ENCODE peak calls at places on chromosomes 1 and 21, in nine cellular contexts. C, X, L, H, Y, M, G, J and I are unnamed samples.

GRCh38 chr1:233614173-233614742 is 352 bp downstream of the KCNK1 start:
- DNase-seq in C (no peak), X (no peak), L (peak), H (no peak), Y (peak), M (no peak), G (peak), J (no peak), I (no peak)

GRCh38 chr1:218572046-218572445 is 226.9 kb downstream of the TGFB2 start:
- DNase-seq in C (no peak), X (no peak), L (no peak), H (no peak), Y (no peak), M (no peak), G (no peak), J (no peak), I (no peak)

GRCh38 chr1:187409341-187409740 is 580.6 kb downstream of the PLA2G4A start:
- DNase-seq in C (no peak), X (peak), L (no peak), H (no peak), Y (no peak), M (no peak), G (no peak), J (no peak), I (no peak)

GRCh38 chr1:39566441-39567137 is 10.0 kb downstream of the PABPC4 start:
- DNase-seq in C (no peak), X (no peak), L (no peak), H (no peak), Y (no peak), M (no peak), G (no peak), J (no peak), I (no peak)

GRCh38 chr1:228062085-228062791 is 20.3 kb upstream of the ARF1 start:
- DNase-seq in C (no peak), X (no peak), L (no peak), H (no peak), Y (no peak), M (no peak), G (no peak), J (no peak), I (no peak)

GRCh38 chr1:204257446-204257845 is 43.7 kb upstream of the GOLT1A start:
- DNase-seq in C (no peak), X (no peak), L (no peak), H (no peak), Y (no peak), M (no peak), G (no peak), J (no peak), I (no peak)

GRCh38 chr1:112818990-112819689 is 104.0 kb upstream of the PPM1J start:
- DNase-seq in C (no peak), X (peak), L (no peak), H (no peak), Y (peak), M (no peak), G (no peak), J (no peak), I (no peak)

GRCh38 chr21:16455978-16456377 is 726.2 kb downstream of the USP25 start:
- DNase-seq in C (no peak), X (no peak), L (no peak), H (no peak), Y (no peak), M (no peak), G (no peak), J (no peak), I (no peak)

GRCh38 chr1:159289059-159289458 is 13.1 kb upstream of the FCER1A start:
- DNase-seq in C (no peak), X (no peak), L (no peak), H (no peak), Y (no peak), M (no peak), G (no peak), J (no peak), I (no peak)

GRCh38 chr1:34286547-34286946 is 109.8 kb downstream of the C1orf94 start:
- DNase-seq in C (no peak), X (no peak), L (no peak), H (no peak), Y (no peak), M (no peak), G (no peak), J (no peak), I (no peak)

GRCh38 chr1:93814059-93814794 is 64.8 kb downstream of the DNTTIP2 start:
- DNase-seq in C (peak), X (peak), L (no peak), H (no peak), Y (peak), M (no peak), G (peak), J (peak), I (peak)

GRCh38 chr21:39379986-39380891 is 31.4 kb upstream of the HMGN1 start:
- DNase-seq in C (peak), X (peak), L (peak), H (peak), Y (peak), M (peak), G (peak), J (peak), I (peak)

GRCh38 chr1:78490861-78491310 is at the start of gene PTGFR:
- DNase-seq in C (no peak), X (peak), L (peak), H (no peak), Y (no peak), M (no peak), G (peak), J (no peak), I (no peak)

GRCh38 chr1:234608026-234608719 is 1.8 kb downstream of the IRF2BP2 start:
- DNase-seq in C (peak), X (peak), L (peak), H (no peak), Y (peak), M (peak), G (peak), J (peak), I (no peak)

GRCh38 chr1:15573477-15573876 is 11.4 kb downstream of the AGMAT start:
- DNase-seq in C (no peak), X (peak), L (no peak), H (no peak), Y (no peak), M (no peak), G (no peak), J (no peak), I (no peak)

GRCh38 chr1:183023146-183023600 is at the start of gene LAMC1:
- DNase-seq in C (no peak), X (peak), L (peak), H (no peak), Y (peak), M (no peak), G (peak), J (peak), I (peak)

GRCh38 chr1:18778437-18778836 is 81.0 kb downstream of the TAS1R2 start:
- DNase-seq in C (no peak), X (no peak), L (no peak), H (no peak), Y (no peak), M (no peak), G (no peak), J (no peak), I (no peak)

GRCh38 chr1:19720174-19720573 is 55.5 kb downstream of the HTR6 start:
- DNase-seq in C (no peak), X (no peak), L (no peak), H (no peak), Y (no peak), M (no peak), G (no peak), J (no peak), I (no peak)

GRCh38 chr1:212760126-212760823 is 31.3 kb downstream of the NSL1 start:
- DNase-seq in C (no peak), X (no peak), L (no peak), H (no peak), Y (no peak), M (peak), G (peak), J (no peak), I (no peak)

GRCh38 chr1:39684313-39684664 is 6.9 kb downstream of the HPCAL4 start:
- DNase-seq in C (no peak), X (no peak), L (no peak), H (no peak), Y (no peak), M (no peak), G (no peak), J (no peak), I (no peak)

GRCh38 chr1:201448981-201449380 is 20.0 kb downstream of the PHLDA3 start:
- DNase-seq in C (no peak), X (no peak), L (no peak), H (no peak), Y (no peak), M (no peak), G (no peak), J (no peak), I (no peak)

GRCh38 chr1:185739967-185740366 is 5.8 kb downstream of the HMCN1 start:
- DNase-seq in C (no peak), X (no peak), L (no peak), H (no peak), Y (no peak), M (no peak), G (no peak), J (no peak), I (no peak)

GRCh38 chr1:171267391-171267790 is 19.1 kb downstream of the FMO1 start:
- DNase-seq in C (peak), X (no peak), L (no peak), H (no peak), Y (no peak), M (no peak), G (no peak), J (no peak), I (no peak)

GRCh38 chr1:180953291-180953747 is 40.6 kb downstream of the KIAA1614 start:
- DNase-seq in C (no peak), X (no peak), L (peak), H (no peak), Y (no peak), M (no peak), G (no peak), J (no peak), I (no peak)

GRCh38 chr1:166302919-166303758 is 136.3 kb upstream of the FAM78B start:
- DNase-seq in C (no peak), X (no peak), L (no peak), H (no peak), Y (no peak), M (no peak), G (no peak), J (no peak), I (no peak)

GRCh38 chr1:23177438-23178380 is 9.1 kb upstream of the LUZP1 start:
- DNase-seq in C (no peak), X (peak), L (peak), H (no peak), Y (peak), M (peak), G (peak), J (peak), I (peak)

GRCh38 chr1:182120411-182121258 is 59.1 kb upstream of the ZNF648 start:
- DNase-seq in C (no peak), X (peak), L (peak), H (no peak), Y (peak), M (no peak), G (no peak), J (no peak), I (no peak)

GRCh38 chr1:218480137-218480536 is 135.0 kb downstream of the TGFB2 start:
- DNase-seq in C (no peak), X (peak), L (no peak), H (peak), Y (peak), M (no peak), G (no peak), J (no peak), I (no peak)

GRCh38 chr1:21843996-21844395 is 31.9 kb downstream of the LDLRAD2 start:
- DNase-seq in C (no peak), X (no peak), L (no peak), H (no peak), Y (no peak), M (no peak), G (no peak), J (no peak), I (no peak)

GRCh38 chr1:99993468-99993845 is 23.7 kb downstream of the SLC35A3 start:
- DNase-seq in C (no peak), X (no peak), L (no peak), H (no peak), Y (no peak), M (no peak), G (no peak), J (no peak), I (no peak)

GRCh38 chr1:87600848-87601247 is 272.2 kb downstream of the LMO4 start:
- DNase-seq in C (peak), X (no peak), L (no peak), H (no peak), Y (no peak), M (no peak), G (no peak), J (no peak), I (no peak)

GRCh38 chr1:238485062-238485905 is 594.6 kb upstream of the ZP4 start:
- DNase-seq in C (peak), X (peak), L (no peak), H (no peak), Y (no peak), M (no peak), G (no peak), J (no peak), I (no peak)

GRCh38 chr1:44413740-44414139 is 8.7 kb downstream of the RNF220 start:
- DNase-seq in C (no peak), X (no peak), L (no peak), H (no peak), Y (no peak), M (no peak), G (no peak), J (no peak), I (no peak)

DNA sequence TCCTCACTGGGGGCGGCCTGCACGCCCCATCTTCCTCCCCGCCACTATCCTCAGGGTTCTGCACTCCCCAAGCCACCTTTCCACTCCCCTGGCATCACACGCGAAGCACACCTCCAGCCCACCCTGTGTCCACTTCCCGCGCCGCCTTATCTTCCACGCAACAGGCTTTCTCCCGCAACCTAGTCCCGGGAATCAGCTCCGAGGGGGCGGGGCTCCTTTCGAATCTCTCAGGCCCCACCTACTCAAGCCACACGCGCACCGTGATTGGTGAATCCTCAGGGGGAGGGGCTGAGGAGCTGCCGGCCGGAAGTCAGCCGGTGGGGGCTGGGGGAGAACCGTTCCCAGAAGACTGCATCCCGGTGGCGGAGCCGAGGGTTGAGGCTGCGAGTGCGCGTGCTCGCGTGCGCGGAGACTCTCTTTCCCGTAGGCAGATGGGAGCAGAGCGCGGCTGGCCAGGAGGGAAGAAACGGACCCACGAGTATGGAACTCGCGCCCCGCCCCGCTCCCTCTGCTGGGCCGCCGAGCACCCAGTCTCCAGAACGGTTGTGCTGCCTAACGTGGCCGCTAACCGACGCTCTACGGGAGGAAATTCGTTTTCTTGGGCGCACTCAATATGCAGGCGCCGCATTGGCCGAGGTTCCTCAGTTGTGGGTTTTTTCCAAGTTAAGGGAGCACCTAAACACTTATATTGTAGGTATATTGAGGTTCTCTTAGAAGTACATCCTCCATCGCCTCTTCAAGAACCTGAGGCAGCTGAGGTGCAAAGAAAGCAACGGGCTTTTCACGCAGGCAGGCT is at the start of gene PSRC1:
- DNase-seq in C (peak), X (peak), L (peak), H (peak), Y (peak), M (peak), G (peak), J (peak), I (peak)
- TF ChIP-seq CTCF in C (peak), X (peak), L (peak), H (peak), Y (peak), M (peak), G (no peak), J (no peak), I (peak)

GRCh38 chr1:225341642-225342041 is 86.2 kb downstream of the LBR start:
- DNase-seq in C (no peak), X (no peak), L (no peak), H (no peak), Y (no peak), M (no peak), G (no peak), J (no peak), I (no peak)

GRCh38 chr1:225348400-225348799 is 79.4 kb downstream of the LBR start:
- DNase-seq in C (no peak), X (no peak), L (no peak), H (no peak), Y (no peak), M (no peak), G (no peak), J (no peak), I (no peak)

GRCh38 chr1:225347123-225347683 is 80.6 kb downstream of the LBR start:
- DNase-seq in C (no peak), X (no peak), L (no peak), H (no peak), Y (no peak), M (no peak), G (no peak), J (no peak), I (no peak)

GRCh38 chr1:225342695-225343094 is 85.1 kb downstream of the LBR start:
- DNase-seq in C (no peak), X (no peak), L (no peak), H (no peak), Y (no peak), M (no peak), G (no peak), J (no peak), I (no peak)

DNA sequence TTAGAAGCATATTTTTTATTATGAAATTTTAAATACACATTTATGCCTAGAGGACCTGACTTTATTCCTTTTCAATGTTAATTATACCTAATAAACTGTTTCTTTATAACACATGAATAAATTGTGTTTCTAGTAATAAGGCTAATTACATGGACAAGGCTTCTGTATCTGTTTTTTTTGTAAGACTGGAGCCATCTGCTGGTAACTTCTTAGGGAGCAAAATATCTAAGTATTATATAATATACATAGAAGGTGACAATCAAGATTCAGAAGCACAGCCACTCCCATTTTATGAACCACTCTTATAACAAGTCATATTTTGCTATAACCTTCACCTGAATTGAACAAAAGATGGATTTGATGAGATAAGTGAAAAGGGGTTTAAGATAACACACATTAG is 84.2 kb downstream of the LBR start:
- DNase-seq in C (no peak), X (no peak), L (no peak), H (no peak), Y (peak), M (no peak), G (no peak), J (no peak), I (no peak)
- TF ChIP-seq CTCF in C (peak), X (peak), L (peak), H (no peak), Y (peak), M (peak), G (no peak), J (no peak), I (peak)

GRCh38 chr1:46134660-46135331 is 2.4 kb upstream of the PIK3R3 start:
- DNase-seq in C (no peak), X (peak), L (no peak), H (peak), Y (peak), M (no peak), G (no peak), J (no peak), I (no peak)

GRCh38 chr1:46133946-46134345 is 1.5 kb upstream of the PIK3R3 start:
- DNase-seq in C (no peak), X (no peak), L (no peak), H (no peak), Y (no peak), M (no peak), G (no peak), J (no peak), I (no peak)

GRCh38 chr1:46132529-46133180 is at the start of gene PIK3R3:
- DNase-seq in C (peak), X (peak), L (peak), H (peak), Y (peak), M (peak), G (peak), J (peak), I (peak)

GRCh38 chr1:46131727-46132528 is 501 bp downstream of the PIK3R3 start:
- DNase-seq in C (no peak), X (peak), L (no peak), H (no peak), Y (no peak), M (no peak), G (no peak), J (peak), I (no peak)

DNA sequence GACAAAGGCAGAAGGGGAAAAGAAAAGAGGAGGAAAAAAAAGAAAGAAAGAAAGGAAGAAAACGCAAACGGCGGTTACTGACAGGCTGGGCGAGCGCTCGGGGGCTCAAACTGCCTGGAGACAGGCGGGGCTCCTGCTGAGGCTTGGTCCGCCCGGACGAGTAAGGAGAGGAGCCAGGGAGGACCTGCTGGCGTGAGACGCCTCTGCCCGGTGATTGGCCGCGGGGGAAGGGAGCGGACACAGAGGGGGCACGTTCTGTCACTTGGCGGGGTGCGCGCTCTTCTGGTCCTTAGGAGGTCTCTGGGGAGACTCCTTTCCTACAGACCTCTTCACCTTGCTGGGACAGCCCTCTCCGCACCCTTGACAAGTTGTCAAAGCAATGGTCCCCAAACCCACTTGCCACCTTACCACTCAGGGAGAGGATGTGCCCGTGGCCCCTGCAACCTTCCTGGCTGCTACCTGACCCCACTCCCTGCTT is 791 bp upstream of the PIK3R3 start:
- DNase-seq in C (no peak), X (no peak), L (peak), H (no peak), Y (no peak), M (no peak), G (no peak), J (no peak), I (no peak)
- TF ChIP-seq CTCF in C (no peak), X (no peak), L (no peak), H (no peak), Y (no peak), M (no peak), G (no peak), J (no peak), I (no peak)

DNA sequence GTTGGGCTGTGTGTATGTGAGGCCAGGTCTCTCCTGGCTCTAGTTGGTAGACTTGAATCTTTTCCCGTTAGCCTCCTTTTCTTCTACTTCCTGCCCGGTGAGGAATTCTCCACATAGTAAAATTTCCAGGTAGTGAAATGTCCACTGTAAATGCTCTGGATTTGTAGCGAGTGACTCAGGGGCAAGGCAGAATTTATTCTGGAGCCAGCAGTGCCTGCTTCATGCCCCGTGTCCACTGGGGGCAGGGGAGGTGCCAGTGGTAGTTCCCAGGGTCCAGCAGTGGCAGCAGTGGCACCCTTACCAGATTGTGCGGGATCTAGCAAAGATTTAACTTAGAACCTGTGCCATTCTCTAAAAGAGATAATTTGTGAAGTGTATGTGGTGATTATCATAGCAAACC is 74.5 kb upstream of the USP24 start:
- DNase-seq in C (no peak), X (no peak), L (no peak), H (no peak), Y (no peak), M (no peak), G (no peak), J (no peak), I (no peak)
- TF ChIP-seq CTCF in C (peak), X (peak), L (no peak), H (no peak), Y (peak), M (no peak), G (peak), J (no peak), I (no peak)